ENCODE peak calls at places on chromosomes 2 and 18, in ten cellular contexts. R is EL; B is activated CD4-positive, CD25-positive, alpha-beta regulatory T cell treated with anti-CD3 and anti-CD28 coated beads, Interleukin-2, amount 50 U/mL, for 16 hours; V is RKO; X is GM03348; L is Caki2; A is stimulated activated CD4-positive, alpha-beta T cell treated with anti-CD3 and anti-CD28 coated beads, Interleukin-4, amount 100 ng/mL, for 1 hour; F is stimulated activated naive CD8-positive, alpha-beta T cell treated with anti-CD3 and anti-CD28 coated beads, Interleukin-15, amount 100 ng/mL, for 72 hours; W is NCI-H2107; G is lower lobe of right lung. C is an unnamed sample.

GRCh38 chr2:182318466-182319309 is 108.1 kb downstream of the PDE1A start:
- DNase-seq in R (peak; percentile 24), B (no peak), V (no peak), X (peak; percentile 8), L (no peak), A (no peak), F (no peak), W (no peak), G (no peak), C (peak; percentile 43)

GRCh38 chr2:138752231-138752956 is 27.8 kb downstream of the NXPH2 start:
- DNase-seq in R (no peak), B (no peak), V (no peak), X (no peak), L (no peak), A (no peak), F (no peak), W (no peak), G (no peak), C (no peak)

GRCh38 chr2:9234680-9235387 is 28.2 kb downstream of the ASAP2 start:
- DNase-seq in R (peak; percentile 94), B (no peak), V (peak; percentile 99), X (peak; percentile 83), L (peak; percentile 99), A (no peak), F (no peak), W (no peak), G (no peak), C (no peak)

GRCh38 chr2:66794115-66794514 is 359.2 kb downstream of the MEIS1 start:
- DNase-seq in R (no peak), B (no peak), V (no peak), X (no peak), L (no peak), A (no peak), F (no peak), W (no peak), G (no peak), C (no peak)

GRCh38 chr18:31206064-31206463 is 43.4 kb upstream of the DSC1 start:
- DNase-seq in R (no peak), B (no peak), V (no peak), X (no peak), L (no peak), A (no peak), F (no peak), W (no peak), G (no peak), C (no peak)

GRCh38 chr2:190996338-190996946 is 17.5 kb downstream of the STAT1 start:
- DNase-seq in R (peak; percentile 45), B (no peak), V (peak; percentile 49), X (peak; percentile 63), L (no peak), A (no peak), F (no peak), W (no peak), G (peak; percentile 39), C (peak; percentile 2)

GRCh38 chr2:32484907-32485306 is 128.1 kb downstream of the BIRC6 start:
- DNase-seq in R (peak; percentile 94), B (no peak), V (peak; percentile 9), X (peak; percentile 83), L (peak; percentile 67), A (no peak), F (no peak), W (no peak), G (no peak), C (no peak)

GRCh38 chr18:59196161-59196560 is 23.8 kb upstream of the GRP start:
- DNase-seq in R (no peak), B (no peak), V (no peak), X (no peak), L (no peak), A (no peak), F (no peak), W (no peak), G (no peak), C (no peak)

GRCh38 chr2:130831356-130831755 is 5.4 kb upstream of the ARHGEF4 start:
- DNase-seq in R (no peak), B (no peak), V (no peak), X (no peak), L (no peak), A (no peak), F (no peak), W (no peak), G (peak; percentile 28), C (no peak)

GRCh38 chr2:143852748-143853147 is 667.2 kb downstream of the ZEB2 start:
- DNase-seq in R (no peak), B (no peak), V (no peak), X (no peak), L (no peak), A (no peak), F (no peak), W (no peak), G (no peak), C (no peak)

GRCh38 chr2:124804014-124804940 is 779.2 kb downstream of the CNTNAP5 start:
- DNase-seq in R (peak; percentile 4), B (no peak), V (peak; percentile 49), X (peak; percentile 6), L (peak; percentile 47), A (no peak), F (peak; percentile 0), W (no peak), G (no peak), C (no peak)

GRCh38 chr2:231393149-231394131 is 2.1 kb upstream of the B3GNT7 start:
- DNase-seq in R (no peak), B (no peak), V (no peak), X (no peak), L (no peak), A (no peak), F (peak; percentile 50), W (no peak), G (no peak), C (no peak)

GRCh38 chr2:120656273-120656960 is 79.3 kb upstream of the GLI2 start:
- DNase-seq in R (no peak), B (no peak), V (no peak), X (no peak), L (no peak), A (no peak), F (no peak), W (no peak), G (no peak), C (no peak)

GRCh38 chr2:78999410-78999809 is 26.1 kb upstream of the REG3G start:
- DNase-seq in R (no peak), B (no peak), V (peak; percentile 29), X (peak; percentile 24), L (peak; percentile 14), A (no peak), F (no peak), W (no peak), G (no peak), C (no peak)

GRCh38 chr2:241701155-241701404 is 759 bp upstream of the ING5 start:
- DNase-seq in R (no peak), B (no peak), V (peak; percentile 92), X (no peak), L (no peak), A (no peak), F (no peak), W (no peak), G (no peak), C (peak; percentile 89)

GRCh38 chr2:233012301-233012971 is 620 bp downstream of the NGEF start:
- DNase-seq in R (no peak), B (no peak), V (no peak), X (no peak), L (no peak), A (no peak), F (no peak), W (no peak), G (no peak), C (no peak)

GRCh38 chr18:9340472-9340871 is 5.9 kb downstream of the TWSG1 start:
- DNase-seq in R (no peak), B (no peak), V (no peak), X (no peak), L (no peak), A (no peak), F (no peak), W (no peak), G (no peak), C (no peak)

GRCh38 chr2:152925540-152926448 is 207.4 kb downstream of the ARL6IP6 start:
- DNase-seq in R (peak; percentile 68), B (no peak), V (peak; percentile 67), X (peak; percentile 21), L (peak; percentile 70), A (peak; percentile 6), F (peak; percentile 23), W (peak; percentile 24), G (peak; percentile 60), C (peak; percentile 63)

GRCh38 chr2:84832772-84833461 is 48.0 kb downstream of the TRABD2A start:
- DNase-seq in R (peak; percentile 54), B (no peak), V (no peak), X (no peak), L (no peak), A (peak; percentile 22), F (no peak), W (no peak), G (peak; percentile 53), C (no peak)

GRCh38 chr2:237207641-237208040 is 122.0 kb downstream of the COPS8 start:
- DNase-seq in R (peak; percentile 45), B (no peak), V (no peak), X (peak; percentile 56), L (no peak), A (no peak), F (no peak), W (no peak), G (peak; percentile 62), C (no peak)

GRCh38 chr2:239726091-239726591 is 299.0 kb downstream of the NDUFA10 start:
- DNase-seq in R (no peak), B (no peak), V (no peak), X (no peak), L (no peak), A (no peak), F (no peak), W (no peak), G (peak; percentile 34), C (no peak)

GRCh38 chr2:8248623-8248957 is 433.3 kb upstream of the ID2 start:
- DNase-seq in R (no peak), B (no peak), V (no peak), X (peak; percentile 33), L (no peak), A (no peak), F (no peak), W (no peak), G (no peak), C (no peak)